ENCODE peak calls at places on chromosomes 11 and 22, in seven cellular contexts. One of them, this sample, is unnamed.

GRCh38 chr22:25364281-25364680 is 144.8 kb downstream of the CRYBB2 start:
- DNase-seq in GM23248: no peak
- DNase-seq in A549: no peak
- DNase-seq in AG09309: no peak
- DNase-seq in aorta: peak
- DNase-seq in Caco-2: no peak
- DNase-seq in CD4-positive, CD25-positive, alpha-beta regulatory T cell: no peak
- DNase-seq in this sample: no peak

GRCh38 chr11:132472411-132473205 is 1059.7 kb downstream of the OPCML start:
- DNase-seq in GM23248: peak
- DNase-seq in A549: no peak
- DNase-seq in AG09309: no peak
- DNase-seq in aorta: no peak
- DNase-seq in Caco-2: no peak
- DNase-seq in CD4-positive, CD25-positive, alpha-beta regulatory T cell: no peak
- DNase-seq in this sample: no peak

GRCh38 chr11:59207988-59208432 is 4.7 kb downstream of the MPEG1 start:
- DNase-seq in GM23248: peak
- DNase-seq in A549: peak
- DNase-seq in AG09309: peak
- DNase-seq in aorta: no peak
- DNase-seq in Caco-2: peak
- DNase-seq in CD4-positive, CD25-positive, alpha-beta regulatory T cell: no peak
- DNase-seq in this sample: peak

GRCh38 chr11:15222777-15223176 is 108.1 kb downstream of the INSC start:
- DNase-seq in GM23248: no peak
- DNase-seq in A549: no peak
- DNase-seq in AG09309: no peak
- DNase-seq in aorta: no peak
- DNase-seq in Caco-2: no peak
- DNase-seq in CD4-positive, CD25-positive, alpha-beta regulatory T cell: no peak
- DNase-seq in this sample: no peak

GRCh38 chr11:123213307-123213708 is 18.3 kb upstream of the CLMP start:
- DNase-seq in GM23248: peak
- DNase-seq in A549: no peak
- DNase-seq in AG09309: no peak
- DNase-seq in aorta: no peak
- DNase-seq in Caco-2: peak
- DNase-seq in CD4-positive, CD25-positive, alpha-beta regulatory T cell: no peak
- DNase-seq in this sample: no peak

GRCh38 chr22:37545703-37546435 is 14.4 kb upstream of the CDC42EP1 start:
- DNase-seq in GM23248: peak
- DNase-seq in A549: peak
- DNase-seq in AG09309: peak
- DNase-seq in aorta: peak
- DNase-seq in Caco-2: peak
- DNase-seq in CD4-positive, CD25-positive, alpha-beta regulatory T cell: no peak
- DNase-seq in this sample: no peak

GRCh38 chr22:36486619-36487384 is 5.4 kb upstream of the TXN2 start:
- DNase-seq in GM23248: peak
- DNase-seq in A549: no peak
- DNase-seq in AG09309: no peak
- DNase-seq in aorta: no peak
- DNase-seq in Caco-2: peak
- DNase-seq in CD4-positive, CD25-positive, alpha-beta regulatory T cell: peak
- DNase-seq in this sample: peak

GRCh38 chr11:85118151-85118550 is 509.0 kb downstream of the DLG2 start:
- DNase-seq in GM23248: peak
- DNase-seq in A549: no peak
- DNase-seq in AG09309: no peak
- DNase-seq in aorta: no peak
- DNase-seq in Caco-2: no peak
- DNase-seq in CD4-positive, CD25-positive, alpha-beta regulatory T cell: no peak
- DNase-seq in this sample: no peak

GRCh38 chr11:116454020-116454645 is 318.7 kb downstream of the BUD13 start:
- DNase-seq in GM23248: peak
- DNase-seq in A549: peak
- DNase-seq in AG09309: peak
- DNase-seq in aorta: peak
- DNase-seq in Caco-2: peak
- DNase-seq in CD4-positive, CD25-positive, alpha-beta regulatory T cell: no peak
- DNase-seq in this sample: peak

GRCh38 chr11:63683133-63683991 is 2.1 kb downstream of the RTN3 start:
- DNase-seq in GM23248: peak
- DNase-seq in A549: no peak
- DNase-seq in AG09309: no peak
- DNase-seq in aorta: no peak
- DNase-seq in Caco-2: no peak
- DNase-seq in CD4-positive, CD25-positive, alpha-beta regulatory T cell: no peak
- DNase-seq in this sample: no peak

GRCh38 chr11:95849087-95849825 is 59.0 kb downstream of the CEP57 start:
- DNase-seq in GM23248: peak
- DNase-seq in A549: peak
- DNase-seq in AG09309: no peak
- DNase-seq in aorta: peak
- DNase-seq in Caco-2: peak
- DNase-seq in CD4-positive, CD25-positive, alpha-beta regulatory T cell: no peak
- DNase-seq in this sample: peak

GRCh38 chr11:15988693-15989231 is 367.6 kb downstream of the SOX6 start:
- DNase-seq in GM23248: no peak
- DNase-seq in A549: no peak
- DNase-seq in AG09309: no peak
- DNase-seq in aorta: no peak
- DNase-seq in Caco-2: no peak
- DNase-seq in CD4-positive, CD25-positive, alpha-beta regulatory T cell: no peak
- DNase-seq in this sample: no peak

GRCh38 chr11:3946445-3947017 is 91.1 kb downstream of the STIM1 start:
- DNase-seq in GM23248: no peak
- DNase-seq in A549: no peak
- DNase-seq in AG09309: no peak
- DNase-seq in aorta: no peak
- DNase-seq in Caco-2: no peak
- DNase-seq in CD4-positive, CD25-positive, alpha-beta regulatory T cell: no peak
- DNase-seq in this sample: no peak

GRCh38 chr22:17845790-17846189 is 71.5 kb upstream of the BID start:
- DNase-seq in GM23248: peak
- DNase-seq in A549: no peak
- DNase-seq in AG09309: no peak
- DNase-seq in aorta: no peak
- DNase-seq in Caco-2: no peak
- DNase-seq in CD4-positive, CD25-positive, alpha-beta regulatory T cell: no peak
- DNase-seq in this sample: no peak

GRCh38 chr11:107619926-107620325 is 29.0 kb downstream of the ELMOD1 start:
- DNase-seq in GM23248: peak
- DNase-seq in A549: no peak
- DNase-seq in AG09309: no peak
- DNase-seq in aorta: no peak
- DNase-seq in Caco-2: no peak
- DNase-seq in CD4-positive, CD25-positive, alpha-beta regulatory T cell: no peak
- DNase-seq in this sample: no peak

DNA sequence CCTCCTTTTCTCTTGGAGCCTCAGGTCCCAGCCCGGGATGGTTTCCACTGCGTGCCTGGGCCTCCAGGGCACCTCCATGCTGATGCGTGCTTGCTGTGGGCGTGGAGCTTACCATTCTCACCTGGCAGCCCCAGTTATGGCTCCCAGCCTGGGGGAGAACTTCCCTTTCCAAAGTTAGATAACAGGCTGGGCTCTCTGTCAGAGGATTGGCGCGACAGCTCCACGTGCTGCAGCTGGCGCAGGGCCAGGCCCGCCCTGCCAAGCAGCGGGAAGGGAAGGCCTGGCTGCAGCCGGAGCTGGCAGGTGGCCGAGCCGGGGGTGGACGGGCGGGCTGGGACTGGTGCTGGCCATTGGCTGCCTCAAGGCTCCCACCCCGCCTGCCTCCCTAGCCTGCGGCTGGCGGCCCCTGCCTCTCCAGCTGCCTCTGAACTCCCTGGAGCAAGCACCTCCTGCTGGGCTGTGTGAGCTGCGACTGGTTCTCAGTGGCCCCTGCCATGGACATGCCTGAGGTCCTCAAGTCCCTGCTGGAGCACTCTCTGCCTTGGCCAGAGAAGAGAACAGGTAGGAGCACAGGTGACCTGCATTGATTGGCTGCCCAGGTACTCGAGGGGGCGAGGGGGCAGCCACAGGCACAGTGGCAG is 14.6 kb upstream of the TEF start:
- DNase-seq in GM23248: peak
- DNase-seq in A549: peak
- DNase-seq in AG09309: peak
- DNase-seq in aorta: peak
- DNase-seq in Caco-2: no peak
- DNase-seq in CD4-positive, CD25-positive, alpha-beta regulatory T cell: no peak
- DNase-seq in this sample: no peak
- H3K4me3 ChIP-seq in GM23248: peak
- H3K4me3 ChIP-seq in A549: no peak
- H3K4me3 ChIP-seq in AG09309: peak
- H3K4me3 ChIP-seq in aorta: peak
- H3K4me3 ChIP-seq in Caco-2: no peak
- H3K4me3 ChIP-seq in CD4-positive, CD25-positive, alpha-beta regulatory T cell: no peak
- H3K4me3 ChIP-seq in this sample: no peak

GRCh38 chr11:125968363-125968762 is 22.5 kb downstream of the VSIG10L2 start:
- DNase-seq in GM23248: no peak
- DNase-seq in A549: no peak
- DNase-seq in AG09309: no peak
- DNase-seq in aorta: no peak
- DNase-seq in Caco-2: no peak
- DNase-seq in CD4-positive, CD25-positive, alpha-beta regulatory T cell: no peak
- DNase-seq in this sample: no peak

GRCh38 chr11:125971618-125972017 is 25.8 kb downstream of the VSIG10L2 start:
- DNase-seq in GM23248: no peak
- DNase-seq in A549: no peak
- DNase-seq in AG09309: no peak
- DNase-seq in aorta: no peak
- DNase-seq in Caco-2: no peak
- DNase-seq in CD4-positive, CD25-positive, alpha-beta regulatory T cell: no peak
- DNase-seq in this sample: no peak

GRCh38 chr11:125967515-125967914 is 21.7 kb downstream of the VSIG10L2 start:
- DNase-seq in GM23248: no peak
- DNase-seq in A549: no peak
- DNase-seq in AG09309: no peak
- DNase-seq in aorta: no peak
- DNase-seq in Caco-2: no peak
- DNase-seq in CD4-positive, CD25-positive, alpha-beta regulatory T cell: no peak
- DNase-seq in this sample: no peak
- H3K4me3 ChIP-seq in GM23248: no peak
- H3K4me3 ChIP-seq in A549: no peak
- H3K4me3 ChIP-seq in AG09309: no peak
- H3K4me3 ChIP-seq in aorta: no peak
- H3K4me3 ChIP-seq in Caco-2: no peak
- H3K4me3 ChIP-seq in CD4-positive, CD25-positive, alpha-beta regulatory T cell: no peak
- H3K4me3 ChIP-seq in this sample: no peak

GRCh38 chr22:22930222-22930497 is 42.5 kb downstream of the IGLL5 start:
- DNase-seq in GM23248: no peak
- DNase-seq in A549: no peak
- DNase-seq in AG09309: no peak
- DNase-seq in aorta: peak
- DNase-seq in Caco-2: no peak
- DNase-seq in CD4-positive, CD25-positive, alpha-beta regulatory T cell: no peak
- DNase-seq in this sample: no peak

GRCh38 chr22:22931557-22932270 is 44.1 kb downstream of the IGLL5 start:
- DNase-seq in GM23248: no peak
- DNase-seq in A549: no peak
- DNase-seq in AG09309: no peak
- DNase-seq in aorta: peak
- DNase-seq in Caco-2: no peak
- DNase-seq in CD4-positive, CD25-positive, alpha-beta regulatory T cell: no peak
- DNase-seq in this sample: peak

GRCh38 chr22:22932512-22932941 is 44.9 kb downstream of the IGLL5 start:
- DNase-seq in GM23248: no peak
- DNase-seq in A549: no peak
- DNase-seq in AG09309: no peak
- DNase-seq in aorta: peak
- DNase-seq in Caco-2: no peak
- DNase-seq in CD4-positive, CD25-positive, alpha-beta regulatory T cell: no peak
- DNase-seq in this sample: peak

GRCh38 chr22:22929381-22930221 is 42.0 kb downstream of the IGLL5 start:
- DNase-seq in GM23248: no peak
- DNase-seq in A549: no peak
- DNase-seq in AG09309: no peak
- DNase-seq in aorta: peak
- DNase-seq in Caco-2: no peak
- DNase-seq in CD4-positive, CD25-positive, alpha-beta regulatory T cell: no peak
- DNase-seq in this sample: peak

GRCh38 chr22:22930571-22931556 is 43.2 kb downstream of the IGLL5 start:
- DNase-seq in GM23248: no peak
- DNase-seq in A549: no peak
- DNase-seq in AG09309: no peak
- DNase-seq in aorta: peak
- DNase-seq in Caco-2: no peak
- DNase-seq in CD4-positive, CD25-positive, alpha-beta regulatory T cell: no peak
- DNase-seq in this sample: peak
- H3K4me3 ChIP-seq in GM23248: no peak
- H3K4me3 ChIP-seq in A549: no peak
- H3K4me3 ChIP-seq in AG09309: no peak
- H3K4me3 ChIP-seq in aorta: no peak
- H3K4me3 ChIP-seq in Caco-2: no peak
- H3K4me3 ChIP-seq in CD4-positive, CD25-positive, alpha-beta regulatory T cell: no peak
- H3K4me3 ChIP-seq in this sample: peak

GRCh38 chr22:35376728-35377472 is 4.0 kb upstream of the HMOX1 start:
- DNase-seq in GM23248: peak
- DNase-seq in A549: peak
- DNase-seq in AG09309: peak
- DNase-seq in aorta: peak
- DNase-seq in Caco-2: peak
- DNase-seq in CD4-positive, CD25-positive, alpha-beta regulatory T cell: no peak
- DNase-seq in this sample: peak
- H3K4me3 ChIP-seq in GM23248: peak
- H3K4me3 ChIP-seq in A549: peak
- H3K4me3 ChIP-seq in AG09309: no peak
- H3K4me3 ChIP-seq in aorta: no peak
- H3K4me3 ChIP-seq in Caco-2: no peak
- H3K4me3 ChIP-seq in CD4-positive, CD25-positive, alpha-beta regulatory T cell: no peak
- H3K4me3 ChIP-seq in this sample: peak

This sample was measured in GM12865.